ENCODE peak calls at places on chromosomes 3 and 15, in six cellular contexts. Q is body of pancreas, R is A549, A is breast epithelium, H is testis, Y is spleen. V is an unnamed sample.

GRCh38 chr15:76337047-76337738 is 620 bp downstream of the ISL2 start:
- DNase-seq in Y (no peak), H (no peak), R (no peak), Q (no peak), A (no peak), V (no peak)

GRCh38 chr3:120284702-120285507 is at the start of gene GPR156:
- DNase-seq in Y (no peak), A (no peak), H (peak), Q (peak), R (peak), V (peak)

GRCh38 chr3:73558399-73559075 is 66.2 kb downstream of the PDZRN3 start:
- DNase-seq in Y (no peak), A (no peak), R (no peak), Q (peak), H (no peak), V (no peak)

GRCh38 chr3:187015903-187016638 is 85.7 kb downstream of the ST6GAL1 start:
- DNase-seq in Y (peak), R (no peak), H (no peak), Q (no peak), A (no peak), V (no peak)

GRCh38 chr15:64970696-64971095 is 19.0 kb downstream of the SPG21 start:
- DNase-seq in R (no peak), A (no peak), H (no peak), Y (no peak), Q (no peak), V (no peak)

GRCh38 chr3:170641510-170642236 is 55.8 kb upstream of the SLC7A14 start:
- DNase-seq in A (no peak), Q (no peak), H (no peak), Y (no peak), R (no peak), V (no peak)

GRCh38 chr3:10373686-10374261 is 52.9 kb upstream of the SEC13 start:
- DNase-seq in Q (no peak), R (no peak), H (no peak), Y (peak), A (no peak), V (no peak)

GRCh38 chr3:9622438-9622837 is 26.9 kb upstream of the MTMR14 start:
- DNase-seq in R (no peak), Q (no peak), H (no peak), A (no peak), Y (no peak), V (no peak)

GRCh38 chr3:156148946-156149348 is 28.6 kb downstream of the KCNAB1 start:
- DNase-seq in H (peak), Y (no peak), A (no peak), R (no peak), Q (no peak), V (peak)

GRCh38 chr3:152405915-152406802 is 137.4 kb downstream of the MBNL1 start:
- DNase-seq in Q (no peak), A (no peak), H (no peak), Y (no peak), R (no peak), V (no peak)

GRCh38 chr3:32856355-32856889 is 38.6 kb downstream of the TRIM71 start:
- DNase-seq in A (no peak), Q (no peak), Y (no peak), H (no peak), R (no peak), V (no peak)

GRCh38 chr3:180250172-180250571 is 213.4 kb upstream of the PEX5L start:
- DNase-seq in Q (no peak), Y (no peak), A (no peak), H (no peak), R (no peak), V (no peak)

GRCh38 chr3:125990253-125990970 is 21.4 kb downstream of the ROPN1B start:
- DNase-seq in H (peak), Y (peak), R (peak), A (peak), Q (peak), V (peak)
- TF ChIP-seq POLR2A in H (no peak), Y (no peak), R (peak), A (peak), Q (peak), V (peak)

GRCh38 chr15:60592386-60593339 is 113.7 kb upstream of the ICE2 start:
- DNase-seq in A (peak), R (peak), H (peak), Y (peak), Q (peak), V (peak)
- TF ChIP-seq POLR2A in A (peak), R (no peak), H (no peak), Y (no peak), Q (peak), V (no peak)

GRCh38 chr3:141311496-141312358 is 56.6 kb upstream of the ZBTB38 start:
- DNase-seq in Q (peak), R (peak), H (peak), Y (peak), A (peak), V (peak)

GRCh38 chr3:141311170-141311495 is 57.2 kb upstream of the ZBTB38 start:
- DNase-seq in Y (no peak), R (no peak), Q (no peak), A (no peak), H (peak), V (no peak)

GRCh38 chr3:141316851-141317250 is 51.5 kb upstream of the ZBTB38 start:
- DNase-seq in Q (no peak), R (no peak), Y (no peak), A (no peak), H (no peak), V (no peak)

GRCh38 chr3:141312359-141313090 is 55.8 kb upstream of the ZBTB38 start:
- DNase-seq in R (no peak), A (no peak), H (no peak), Q (no peak), Y (no peak), V (no peak)

GRCh38 chr3:141313091-141313683 is 55.1 kb upstream of the ZBTB38 start:
- DNase-seq in Q (no peak), R (no peak), Y (no peak), H (no peak), A (no peak), V (no peak)
- TF ChIP-seq POLR2A in Q (no peak), R (no peak), Y (no peak), H (no peak), A (no peak), V (no peak)

DNA sequence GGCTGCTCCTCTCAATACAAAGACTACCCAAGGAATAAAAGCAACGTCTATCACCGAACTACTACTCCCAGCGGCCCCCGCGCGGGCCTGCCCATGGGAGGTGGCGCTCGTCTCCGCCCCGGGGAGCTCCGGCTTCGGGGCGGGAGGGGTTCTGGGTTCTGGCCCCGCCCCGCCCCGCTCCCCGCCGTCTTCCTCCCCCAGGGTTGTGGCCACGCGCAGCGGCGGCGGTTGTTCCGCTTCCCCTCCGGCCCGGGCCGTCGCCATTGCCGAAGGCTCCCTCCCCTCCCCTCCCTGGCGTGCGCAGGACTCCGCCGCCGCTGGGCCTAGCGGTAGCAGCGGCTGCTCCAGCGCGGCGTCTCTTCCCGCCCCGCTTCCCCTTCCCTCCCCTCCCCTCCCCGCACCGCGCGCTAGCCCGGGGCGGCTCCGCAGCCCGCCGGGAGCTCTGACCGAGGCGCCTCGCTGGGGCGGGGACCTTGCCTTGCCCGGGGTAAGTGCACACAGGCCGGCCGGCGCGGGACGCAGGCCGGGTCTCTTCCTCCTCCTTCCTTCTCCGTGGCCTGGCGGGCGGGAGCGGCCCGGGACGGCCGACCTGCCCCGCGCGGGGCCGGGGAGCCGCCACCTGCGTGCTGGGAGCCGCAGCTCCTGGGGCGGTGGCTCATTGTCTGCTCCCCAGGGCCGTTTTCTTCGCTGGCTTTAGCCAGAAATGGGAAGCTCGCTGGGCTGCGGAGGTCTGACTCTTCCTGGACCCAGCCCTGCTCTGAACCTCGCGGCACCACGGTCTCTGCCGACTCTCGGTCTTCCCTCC is at the start of gene PAK2:
- DNase-seq in Y (peak), A (peak), Q (peak), H (peak), R (peak), V (peak)
- TF ChIP-seq POLR2A in Y (peak), A (no peak), Q (peak), H (no peak), R (peak), V (no peak)

DNA sequence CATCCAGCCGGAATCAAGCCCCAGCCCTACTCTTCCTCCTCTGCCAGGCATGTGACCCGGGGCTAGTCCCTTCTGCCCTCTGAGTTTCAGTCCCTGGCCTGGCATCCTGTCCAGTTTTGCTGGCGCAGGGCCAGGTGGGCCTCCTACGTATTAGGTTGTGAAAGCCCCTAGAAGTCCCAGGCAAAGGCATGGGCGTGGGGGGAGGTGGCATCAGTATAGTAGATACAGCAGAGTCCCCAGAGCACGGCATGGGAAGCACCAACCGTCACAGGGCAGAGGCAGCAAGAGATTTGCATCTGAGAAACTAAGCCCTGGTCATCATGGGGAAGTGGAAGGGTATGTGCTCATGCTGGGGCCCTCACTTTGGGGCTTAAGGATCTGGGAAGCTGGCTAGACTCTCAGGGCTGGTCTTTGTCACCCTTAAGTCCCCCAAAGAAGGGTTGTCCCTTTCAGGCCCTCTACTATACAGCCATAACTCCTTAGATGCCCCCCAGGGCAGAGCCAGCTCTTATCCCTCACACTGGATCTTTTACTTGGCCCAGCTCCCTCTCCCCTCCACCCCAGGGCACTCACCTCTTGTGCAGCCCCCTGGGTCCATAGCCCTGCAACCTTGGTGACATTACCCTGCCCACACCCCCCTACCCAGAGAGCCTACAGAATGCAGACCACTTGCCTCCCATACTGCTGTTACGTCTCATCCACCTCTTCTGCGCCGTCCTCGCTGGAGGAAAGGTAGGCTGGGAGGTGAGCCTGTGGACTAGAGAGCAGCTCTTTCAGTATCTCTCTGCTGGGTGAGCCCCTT is 11.3 kb downstream of the NBEAL2 start:
- DNase-seq in Q (peak), H (peak), A (no peak), Y (peak), R (no peak), V (no peak)
- TF ChIP-seq POLR2A in Q (no peak), H (no peak), A (no peak), Y (no peak), R (no peak), V (no peak)

GRCh38 chr3:50264389-50264963 is 4.5 kb upstream of the SEMA3B start:
- DNase-seq in H (peak), R (peak), A (no peak), Y (no peak), Q (peak), V (peak)

GRCh38 chr3:50266808-50267207 is 2.1 kb upstream of the SEMA3B start:
- DNase-seq in H (no peak), Q (no peak), R (no peak), A (no peak), Y (no peak), V (no peak)

GRCh38 chr3:50265988-50266387 is 3.0 kb upstream of the SEMA3B start:
- DNase-seq in Q (no peak), R (no peak), H (no peak), Y (no peak), A (no peak), V (no peak)

GRCh38 chr3:50263443-50264388 is 5.2 kb upstream of the SEMA3B start:
- DNase-seq in Q (no peak), R (no peak), A (no peak), Y (no peak), H (no peak), V (no peak)

GRCh38 chr3:50264964-50265485 is 3.9 kb upstream of the SEMA3B start:
- DNase-seq in Y (no peak), H (no peak), Q (no peak), R (no peak), A (no peak), V (no peak)
- TF ChIP-seq POLR2A in Y (no peak), H (no peak), Q (peak), R (no peak), A (no peak), V (no peak)

V was measured in heart left ventricle.